ENCODE peak calls at places on chromosomes 12 and 14, in eight cellular contexts. F, I, Q, U, N, S, L and R are unnamed samples.

GRCh38 chr12:50676761-50677160 is 87.1 kb upstream of the ATF1 start:
- ATAC-seq in F (no peak), I (no peak), Q (no peak), U (no peak), N (peak; percentile 21), S (no peak), L (no peak), R (no peak)

GRCh38 chr12:12486661-12487240 is 75.9 kb downstream of the DUSP16 start:
- ATAC-seq in F (no peak), I (peak; percentile 71), Q (no peak), U (no peak), N (no peak), S (peak; percentile 77), L (peak; percentile 59), R (no peak)

GRCh38 chr12:100476013-100476751 is 2.5 kb downstream of the NR1H4 start:
- ATAC-seq in F (no peak), I (peak; percentile 61), Q (no peak), U (no peak), N (no peak), S (no peak), L (peak; percentile 57), R (no peak)

GRCh38 chr12:47356129-47356622 is 276.4 kb upstream of the AMIGO2 start:
- ATAC-seq in F (no peak), I (no peak), Q (no peak), U (no peak), N (no peak), S (no peak), L (peak; percentile 48), R (peak; percentile 31)

GRCh38 chr14:99241314-99242035 is 30.5 kb downstream of the BCL11B start:
- ATAC-seq in F (no peak), I (no peak), Q (no peak), U (no peak), N (no peak), S (no peak), L (no peak), R (no peak)

GRCh38 chr12:30796508-30796780 is 41.7 kb upstream of the CAPRIN2 start:
- ATAC-seq in F (peak; percentile 52), I (peak; percentile 69), Q (peak; percentile 43), U (peak; percentile 31), N (peak; percentile 71), S (peak; percentile 69), L (peak; percentile 55), R (peak; percentile 64)

GRCh38 chr14:68727315-68728078 is 65.4 kb downstream of the ZFP36L1 start:
- ATAC-seq in F (peak; percentile 15), I (peak; percentile 36), Q (peak; percentile 34), U (no peak), N (no peak), S (peak; percentile 25), L (no peak), R (peak; percentile 32)

GRCh38 chr14:43665570-43666267 is 841.4 kb downstream of the FSCB start:
- ATAC-seq in F (peak; percentile 49), I (no peak), Q (no peak), U (no peak), N (no peak), S (no peak), L (no peak), R (no peak)

GRCh38 chr12:115963030-115963480 is 314.4 kb downstream of the MED13L start:
- ATAC-seq in F (no peak), I (no peak), Q (no peak), U (no peak), N (peak; percentile 80), S (no peak), L (no peak), R (no peak)

GRCh38 chr12:25280082-25280481 is 29.4 kb upstream of the KRAS start:
- ATAC-seq in F (no peak), I (no peak), Q (no peak), U (no peak), N (no peak), S (no peak), L (no peak), R (no peak)

GRCh38 chr14:74049886-74050495 is 30.8 kb downstream of the BBOF1 start:
- ATAC-seq in F (no peak), I (no peak), Q (no peak), U (no peak), N (no peak), S (no peak), L (no peak), R (no peak)

GRCh38 chr12:132413931-132414588 is 75.9 kb upstream of the FBRSL1 start:
- ATAC-seq in F (no peak), I (peak; percentile 12), Q (no peak), U (peak; percentile 50), N (no peak), S (no peak), L (peak; percentile 19), R (no peak)
- H3K27me3 ChIP-seq in F (no peaks in the 10 kb centered on the region), I (peaks cover 53% of the 10 kb centered on the region), Q (peaks cover 31% of the 10 kb centered on the region), U (peaks cover 8% of the 10 kb centered on the region), N (peaks cover 8% of the 10 kb centered on the region), S (peaks cover 24% of the 10 kb centered on the region), L (no peaks in the 10 kb centered on the region), R (peaks cover 74% of the 10 kb centered on the region)

GRCh38 chr12:133236556-133236955 is 879 bp upstream of the ANHX start:
- ATAC-seq in F (no peak), I (no peak), Q (no peak), U (no peak), N (no peak), S (no peak), L (no peak), R (no peak)

GRCh38 chr12:133235401-133236112 is at the start of gene ANHX:
- ATAC-seq in F (no peak), I (no peak), Q (no peak), U (no peak), N (no peak), S (no peak), L (no peak), R (no peak)

GRCh38 chr12:133234971-133235370 is 706 bp downstream of the ANHX start:
- ATAC-seq in F (no peak), I (no peak), Q (no peak), U (no peak), N (no peak), S (no peak), L (no peak), R (no peak)

GRCh38 chr12:133233993-133234564 is 1.6 kb downstream of the ANHX start:
- ATAC-seq in F (no peak), I (no peak), Q (no peak), U (no peak), N (no peak), S (no peak), L (no peak), R (no peak)

GRCh38 chr12:133236144-133236543 is 467 bp upstream of the ANHX start:
- ATAC-seq in F (no peak), I (no peak), Q (no peak), U (no peak), N (no peak), S (no peak), L (no peak), R (no peak)
- TF ChIP-seq POLR2A in F (no peak), I (no peak), Q (no peak), U (no peak), N (no peak), S (no peak), L (no peak), R (no peak)

GRCh38 chr12:112153900-112154234 is 28.5 kb downstream of the TRAFD1 start:
- ATAC-seq in F (no peak), I (no peak), Q (no peak), U (no peak), N (no peak), S (no peak), L (no peak), R (no peak)
- H3K27me3 ChIP-seq in F (no peaks in the 10 kb centered on the region), I (no peaks in the 10 kb centered on the region), Q (no peaks in the 10 kb centered on the region), U (no peaks in the 10 kb centered on the region), N (no peaks in the 10 kb centered on the region), S (no peaks in the 10 kb centered on the region), L (no peaks in the 10 kb centered on the region), R (no peaks in the 10 kb centered on the region)

GRCh38 chr12:44465139-44465538 is 411.0 kb downstream of the NELL2 start:
- ATAC-seq in F (no peak), I (peak; percentile 78), Q (no peak), U (peak; percentile 74), N (no peak), S (no peak), L (no peak), R (no peak)
- TF ChIP-seq POLR2A in F (no peak), I (no peak), Q (no peak), U (no peak), N (no peak), S (no peak), L (no peak), R (no peak)

DNA sequence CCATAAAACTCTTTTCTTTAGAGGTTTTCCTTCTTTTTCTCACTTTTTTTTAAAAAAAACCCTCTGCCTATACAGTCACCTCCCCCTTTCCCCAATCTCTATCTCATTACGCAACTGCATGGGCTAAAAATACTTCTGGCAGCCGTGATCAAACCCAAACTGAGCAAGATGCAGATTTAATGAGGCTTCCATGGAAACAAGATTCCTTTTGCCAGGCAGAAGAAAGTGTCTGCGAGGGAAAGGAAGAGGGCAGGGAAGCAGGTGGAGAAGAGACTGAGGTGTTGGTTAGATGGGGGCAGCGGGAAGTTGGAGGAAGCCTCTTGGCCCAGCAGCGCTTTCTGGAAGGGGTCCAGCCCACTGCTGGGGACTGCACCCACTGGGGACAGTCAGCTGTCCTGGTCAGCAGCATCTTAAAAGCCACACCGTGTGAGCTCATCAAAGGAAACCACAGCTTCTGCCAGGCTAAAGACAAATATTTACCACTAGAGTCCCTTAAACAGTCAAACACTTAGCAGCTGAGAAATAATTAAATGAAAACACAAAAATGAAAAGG is 90.4 kb downstream of the SLC8A3 start:
- ATAC-seq in F (no peak), I (no peak), Q (no peak), U (no peak), N (no peak), S (no peak), L (peak; percentile 28), R (no peak)
- H3K27me3 ChIP-seq in F (no peaks in the 10 kb centered on the region), I (no peaks in the 10 kb centered on the region), Q (peaks cover 18% of the 10 kb centered on the region), U (peaks cover 72% of the 10 kb centered on the region), N (peaks cover 7% of the 10 kb centered on the region), S (no peaks in the 10 kb centered on the region), L (no peaks in the 10 kb centered on the region), R (peaks cover 34% of the 10 kb centered on the region)

DNA sequence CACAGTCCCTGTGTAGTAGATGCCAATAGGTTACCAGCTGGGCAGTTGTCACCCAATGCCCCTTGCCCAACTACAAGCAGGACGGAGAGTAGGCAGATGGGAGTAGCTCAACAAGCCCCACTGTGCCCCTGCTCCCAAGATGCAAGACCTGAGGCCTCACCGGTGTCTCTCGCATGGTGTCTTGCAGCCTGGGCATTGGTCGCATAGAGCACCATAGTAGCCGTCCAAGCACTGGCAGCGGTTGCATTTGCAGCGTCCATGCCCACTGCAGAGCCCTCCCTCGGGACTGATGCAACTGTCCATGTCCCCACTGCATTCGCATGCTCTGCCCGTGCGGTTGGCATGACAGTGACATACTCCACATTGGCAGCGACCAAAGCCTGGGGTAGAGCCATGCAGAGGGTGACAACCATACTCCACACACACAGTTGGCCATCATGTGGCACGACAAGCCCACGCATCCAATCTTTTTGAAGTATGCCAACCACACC is 11.9 kb upstream of the CSAD start:
- ATAC-seq in F (no peak), I (no peak), Q (no peak), U (no peak), N (no peak), S (no peak), L (no peak), R (no peak)
- TF ChIP-seq POLR2A in F (no peak), I (no peak), Q (no peak), U (no peak), N (no peak), S (no peak), L (no peak), R (no peak)

GRCh38 chr14:64706552-64707193 is 2.4 kb downstream of the PLEKHG3 start:
- ATAC-seq in F (no peak), I (peak; percentile 69), Q (no peak), U (no peak), N (no peak), S (no peak), L (peak; percentile 71), R (no peak)
- H3K27me3 ChIP-seq in F (no peaks in the 10 kb centered on the region), I (peaks cover 20% of the 10 kb centered on the region), Q (no peaks in the 10 kb centered on the region), U (no peaks in the 10 kb centered on the region), N (peaks cover 22% of the 10 kb centered on the region), S (peaks cover 5% of the 10 kb centered on the region), L (no peaks in the 10 kb centered on the region), R (no peaks in the 10 kb centered on the region)